ENCODE peak calls at places on chromosomes 7 and 10, in eight cellular contexts. J, K, H, Q, U, G, O and W are unnamed samples.

GRCh38 chr7:74480861-74481417 is 27.2 kb downstream of the GTF2IRD1 start:
- DNase-seq in J (no peak), K (no peak), H (no peak), Q (peak), U (no peak), G (peak), O (peak), W (peak)

GRCh38 chr7:22351878-22352277 is 5.1 kb downstream of the RAPGEF5 start:
- DNase-seq in J (no peak), K (no peak), H (no peak), Q (no peak), U (no peak), G (peak), O (no peak), W (peak)

GRCh38 chr7:5451391-5451790 is 27.8 kb upstream of the TNRC18 start:
- DNase-seq in J (no peak), K (no peak), H (no peak), Q (no peak), U (no peak), G (no peak), O (no peak), W (no peak)

GRCh38 chr10:117441812-117442443 is 66.7 kb upstream of the PDZD8 start:
- DNase-seq in J (no peak), K (no peak), H (peak), Q (no peak), U (no peak), G (peak), O (peak), W (peak)

GRCh38 chr7:157337316-157338149 is 729 bp downstream of the DNAJB6 start:
- DNase-seq in J (peak), K (peak), H (no peak), Q (no peak), U (peak), G (peak), O (peak), W (peak)

GRCh38 chr7:33334349-33334748 is 205.0 kb downstream of the BBS9 start:
- DNase-seq in J (no peak), K (peak), H (no peak), Q (peak), U (no peak), G (peak), O (peak), W (peak)

GRCh38 chr7:90391488-90391887 is 11.8 kb upstream of the CLDN12 start:
- DNase-seq in J (no peak), K (no peak), H (no peak), Q (no peak), U (no peak), G (no peak), O (no peak), W (no peak)

GRCh38 chr10:125911145-125911544 is 14.8 kb downstream of the FANK1 start:
- DNase-seq in J (no peak), K (no peak), H (no peak), Q (no peak), U (no peak), G (no peak), O (no peak), W (no peak)

GRCh38 chr10:28631896-28632596 is 45.3 kb upstream of the BAMBI start:
- DNase-seq in J (no peak), K (no peak), H (no peak), Q (no peak), U (no peak), G (peak), O (no peak), W (no peak)

GRCh38 chr10:98150544-98150943 is 16.1 kb downstream of the R3HCC1L start:
- DNase-seq in J (no peak), K (no peak), H (no peak), Q (no peak), U (no peak), G (peak), O (peak), W (no peak)

GRCh38 chr7:4713183-4713784 is 31.2 kb downstream of the FOXK1 start:
- DNase-seq in J (peak), K (no peak), H (no peak), Q (peak), U (no peak), G (no peak), O (peak), W (peak)

GRCh38 chr7:94330474-94331027 is 64.1 kb upstream of the COL1A2 start:
- DNase-seq in J (no peak), K (no peak), H (no peak), Q (no peak), U (no peak), G (no peak), O (no peak), W (no peak)